ENCODE peak calls at places on chromosomes 13 and 19, in six cellular contexts. G, B, D, I, N and S are unnamed samples.

GRCh38 chr13:104984296-104984818 is 1551.1 kb downstream of the EFNB2 start:
- DNase-seq in G (no peak), B (no peak), D (no peak), I (peak), N (no peak), S (no peak)

GRCh38 chr13:96617528-96617927 is 376.7 kb downstream of the OXGR1 start:
- DNase-seq in G (no peak), B (no peak), D (no peak), I (no peak), N (no peak), S (no peak)

GRCh38 chr13:113734099-113734825 is 24.8 kb upstream of the TMEM255B start:
- DNase-seq in G (no peak), B (no peak), D (no peak), I (no peak), N (no peak), S (no peak)

GRCh38 chr19:2084993-2085720 is 11.0 kb downstream of the MOB3A start:
- DNase-seq in G (no peak), B (no peak), D (peak), I (no peak), N (peak), S (peak)

GRCh38 chr13:99307648-99308339 is 595 bp upstream of the GPR183 start:
- DNase-seq in G (no peak), B (peak), D (peak), I (no peak), N (no peak), S (no peak)

GRCh38 chr19:46970815-46971214 is 48.8 kb upstream of the NPAS1 start:
- DNase-seq in G (no peak), B (no peak), D (no peak), I (peak), N (no peak), S (no peak)

GRCh38 chr13:31037351-31037750 is 104.9 kb downstream of the TEX26 start:
- DNase-seq in G (no peak), B (no peak), D (no peak), I (no peak), N (no peak), S (peak)

GRCh38 chr19:49556412-49557398 is 23.7 kb downstream of the NOSIP start:
- DNase-seq in G (peak), B (peak), D (no peak), I (no peak), N (peak), S (no peak)

GRCh38 chr19:4323692-4324091 is 14.9 kb downstream of the STAP2 start:
- DNase-seq in G (no peak), B (no peak), D (no peak), I (no peak), N (no peak), S (no peak)

GRCh38 chr13:96053003-96053703 is at the start of gene UGGT2:
- DNase-seq in G (peak), B (peak), D (peak), I (peak), N (peak), S (peak)

GRCh38 chr19:50482271-50482855 is 5.7 kb upstream of the GARIN5A start:
- DNase-seq in G (no peak), B (no peak), D (no peak), I (no peak), N (no peak), S (no peak)

GRCh38 chr19:5844456-5845433 is 5.2 kb upstream of the FUT6 start:
- DNase-seq in G (no peak), B (no peak), D (no peak), I (no peak), N (no peak), S (no peak)

GRCh38 chr19:57099199-57099661 is 20.6 kb upstream of the USP29 start:
- DNase-seq in G (peak), B (peak), D (peak), I (peak), N (peak), S (peak)

GRCh38 chr19:39156230-39156890 is 30.8 kb downstream of the PAK4 start:
- DNase-seq in G (no peak), B (peak), D (peak), I (peak), N (no peak), S (no peak)

GRCh38 chr19:55005684-55006488 is 32.2 kb downstream of the GP6 start:
- DNase-seq in G (peak), B (peak), D (peak), I (peak), N (peak), S (no peak)

GRCh38 chr13:76884571-76885202 is 1.5 kb downstream of the KCTD12 start:
- DNase-seq in G (no peak), B (no peak), D (no peak), I (no peak), N (no peak), S (no peak)

GRCh38 chr13:35940734-35941133 is 190.4 kb downstream of the DCLK1 start:
- DNase-seq in G (no peak), B (no peak), D (no peak), I (no peak), N (no peak), S (no peak)

GRCh38 chr13:114142137-114142550 is 9.7 kb upstream of the RASA3 start:
- DNase-seq in G (no peak), B (no peak), D (no peak), I (no peak), N (no peak), S (peak)

GRCh38 chr19:38737297-38737865 is 6.9 kb downstream of the CAPN12 start:
- DNase-seq in G (no peak), B (no peak), D (no peak), I (no peak), N (no peak), S (no peak)

GRCh38 chr13:45310341-45311138 is 30.4 kb downstream of the TPT1 start:
- DNase-seq in G (no peak), B (no peak), D (no peak), I (no peak), N (no peak), S (no peak)

GRCh38 chr13:88602786-88603777 is 931.9 kb downstream of the SLITRK5 start:
- DNase-seq in G (no peak), B (no peak), D (no peak), I (no peak), N (no peak), S (no peak)

GRCh38 chr19:53372196-53372595 is 6.7 kb downstream of the ZNF525 start:
- DNase-seq in G (no peak), B (no peak), D (no peak), I (no peak), N (no peak), S (no peak)

GRCh38 chr13:110593430-110594130 is 21.8 kb upstream of the NAXD start:
- DNase-seq in G (peak), B (no peak), D (no peak), I (no peak), N (peak), S (no peak)

GRCh38 chr13:94595006-94595942 is 678 bp downstream of the TGDS start:
- DNase-seq in G (peak), B (peak), D (no peak), I (peak), N (no peak), S (no peak)

GRCh38 chr19:18419195-18419698 is at the start of gene SSBP4:
- DNase-seq in G (peak), B (peak), D (peak), I (peak), N (peak), S (no peak)

GRCh38 chr19:17128820-17129219 is 53.2 kb downstream of the MYO9B start:
- DNase-seq in G (no peak), B (no peak), D (no peak), I (no peak), N (peak), S (no peak)

GRCh38 chr19:44254496-44254895 is 5.2 kb upstream of the ZNF233 start:
- DNase-seq in G (no peak), B (no peak), D (no peak), I (no peak), N (no peak), S (no peak)

GRCh38 chr19:13401388-13401787 is 104.9 kb downstream of the CACNA1A start:
- DNase-seq in G (no peak), B (no peak), D (no peak), I (no peak), N (no peak), S (no peak)

GRCh38 chr19:5037936-5038335 is 69.0 kb downstream of the KDM4B start:
- DNase-seq in G (no peak), B (no peak), D (no peak), I (no peak), N (no peak), S (no peak)

GRCh38 chr19:4445963-4446668 is 11.5 kb downstream of the UBXN6 start:
- DNase-seq in G (no peak), B (no peak), D (no peak), I (no peak), N (peak), S (no peak)

GRCh38 chr19:55452381-55453325 is 8.8 kb downstream of the ISOC2 start:
- DNase-seq in G (peak), B (peak), D (no peak), I (no peak), N (peak), S (no peak)

GRCh38 chr13:80979035-80979641 is 638.2 kb upstream of the SPRY2 start:
- DNase-seq in G (peak), B (peak), D (peak), I (peak), N (peak), S (no peak)

GRCh38 chr13:49208619-49209018 is 11.5 kb upstream of the MLNR start:
- DNase-seq in G (no peak), B (no peak), D (no peak), I (no peak), N (no peak), S (no peak)
- H3K4me3 ChIP-seq in G (no peak), B (no peak), D (no peak), I (no peak), N (no peak), S (no peak)

DNA sequence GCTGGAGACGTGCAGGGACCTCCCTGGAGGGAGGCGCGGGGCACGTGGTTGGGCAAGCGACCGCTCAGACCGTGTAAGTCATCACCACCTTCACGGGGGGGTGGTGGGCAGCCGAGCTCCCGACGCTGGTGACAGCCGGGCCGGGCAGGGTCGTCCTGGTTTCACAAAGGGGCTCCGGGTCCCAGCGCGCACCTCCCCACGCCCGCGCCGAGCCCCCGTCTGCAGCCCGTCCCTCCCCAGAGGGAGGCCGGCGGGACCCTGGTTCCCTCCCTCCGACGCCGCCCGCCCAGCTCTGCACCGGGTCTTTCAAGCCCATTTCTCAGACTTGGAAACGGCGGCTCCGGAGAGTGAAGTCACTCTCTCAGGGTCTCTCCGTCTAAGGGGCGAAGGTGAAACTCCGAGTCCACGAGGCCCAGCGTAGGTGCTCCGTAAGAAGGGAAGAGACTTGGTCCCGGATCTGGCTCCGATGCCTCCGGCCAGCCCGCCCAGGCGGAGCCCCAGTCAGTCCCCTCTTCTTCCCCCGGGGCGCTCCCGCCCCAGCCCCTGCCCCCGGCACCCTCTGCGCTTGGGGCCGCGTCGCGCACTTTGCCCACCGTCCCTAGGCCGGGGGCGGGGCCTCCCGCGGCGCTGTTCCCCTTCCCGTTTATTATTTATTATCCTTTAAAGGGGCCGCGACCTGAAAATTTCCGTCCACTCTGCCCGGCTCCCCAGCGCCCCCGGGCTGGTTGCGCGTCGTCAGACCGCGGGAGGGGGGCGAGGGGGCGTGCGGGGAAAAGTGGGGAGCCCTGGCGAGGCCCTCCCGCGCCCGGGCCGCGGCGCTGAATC is 536 bp upstream of the ARID3A start:
- DNase-seq in G (peak), B (peak), D (peak), I (peak), N (peak), S (peak)
- TF ChIP-seq CTCF in G (peak), B (no peak), D (no peak), I (no peak), N (no peak), S (no peak)

GRCh38 chr19:35211545-35212230 is 16.9 kb downstream of the FAM187B start:
- DNase-seq in G (no peak), B (no peak), D (peak), I (no peak), N (peak), S (peak)
- H3K27ac ChIP-seq in G (no peak), B (peak), D (peak), I (no peak), N (peak), S (peak)

DNA sequence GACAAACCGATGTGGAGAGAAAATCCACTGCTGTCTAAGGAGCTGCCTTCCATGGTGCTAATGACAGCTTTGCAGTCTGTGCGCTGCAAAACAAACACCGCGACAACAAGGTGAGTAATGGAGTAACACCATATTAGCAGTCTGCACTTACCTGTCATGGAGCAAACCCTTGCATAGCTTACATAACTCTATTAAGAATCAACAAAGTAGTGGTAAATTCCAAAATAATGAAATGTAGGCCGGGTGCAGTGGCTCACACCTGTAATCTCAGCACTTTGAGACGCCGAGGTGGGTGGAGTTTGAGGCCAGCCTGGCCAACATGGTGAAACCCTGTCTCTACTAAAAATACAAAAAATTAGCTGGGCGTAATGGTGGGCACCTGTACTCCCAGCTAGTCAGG is 56.2 kb downstream of the PARP4 start:
- DNase-seq in G (no peak), B (no peak), D (no peak), I (no peak), N (no peak), S (no peak)
- H3K4me3 ChIP-seq in G (no peak), B (no peak), D (no peak), I (no peak), N (no peak), S (no peak)

GRCh38 chr13:22278336-22278929 is 607.6 kb downstream of the FGF9 start:
- DNase-seq in G (peak), B (peak), D (peak), I (peak), N (peak), S (peak)
- TF ChIP-seq CTCF in G (peak), B (peak), D (peak), I (peak), N (peak), S (peak)

GRCh38 chr19:33129901-33130300 is 2.0 kb upstream of the WDR88 start:
- DNase-seq in G (no peak), B (no peak), D (no peak), I (no peak), N (no peak), S (no peak)

GRCh38 chr19:33133438-33134031 is 1.6 kb downstream of the WDR88 start:
- DNase-seq in G (peak), B (no peak), D (no peak), I (no peak), N (peak), S (no peak)

GRCh38 chr19:33130433-33130832 is 1.5 kb upstream of the WDR88 start:
- DNase-seq in G (no peak), B (no peak), D (no peak), I (no peak), N (no peak), S (no peak)

GRCh38 chr19:33132425-33132824 is 511 bp downstream of the WDR88 start:
- DNase-seq in G (peak), B (no peak), D (no peak), I (no peak), N (no peak), S (no peak)

DNA sequence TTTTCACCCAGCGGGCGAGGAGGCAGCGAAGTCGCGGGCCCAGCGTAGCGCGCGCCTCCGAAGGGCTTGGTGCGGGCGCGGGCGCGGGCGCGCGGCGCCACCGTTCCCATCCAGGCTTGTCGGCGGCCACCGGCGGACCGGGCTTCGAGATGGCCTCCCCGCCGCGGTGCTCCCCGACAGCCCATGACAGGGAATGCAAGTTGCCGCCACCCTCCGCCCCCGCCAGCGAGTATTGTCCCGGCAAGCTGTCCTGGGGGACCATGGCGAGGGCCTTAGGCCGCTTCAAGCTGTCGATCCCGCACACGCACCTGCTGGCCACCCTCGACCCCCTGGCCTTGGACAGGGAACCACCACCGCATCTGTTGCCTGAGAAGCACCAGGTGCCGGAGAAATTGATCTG is at the start of gene WDR88:
- DNase-seq in G (no peak), B (no peak), D (no peak), I (no peak), N (no peak), S (no peak)
- H3K27ac ChIP-seq in G (no peak), B (no peak), D (no peak), I (no peak), N (no peak), S (no peak)